ENCODE peak calls at places on chromosomes 16 and 17, in nine cellular contexts. One of them, this sample, is unnamed.

GRCh38 chr16:81036751-81037350 is 1.2 kb downstream of the ATMIN start:
- ATAC-seq in right cardiac atrium: no peak
- ATAC-seq in T-cell: no peak
- ATAC-seq in left lobe of liver: no peak
- ATAC-seq in RWPE2: peak
- ATAC-seq in upper lobe of left lung: no peak
- ATAC-seq in SK-N-SH treated with all-trans-retinoic acid at 6 μM for 48 hours: no peak
- ATAC-seq in activated T-cell treated with anti-CD3 and anti-CD28 coated beads, Interleukin-2, amount 50 U/mL, for 4 hours: no peak
- ATAC-seq in upper lobe of right lung: no peak
- ATAC-seq in this sample: no peak

GRCh38 chr17:36999475-36999874 is 50.7 kb downstream of the AATF start:
- ATAC-seq in upper lobe of left lung: peak
- ATAC-seq in RWPE2: no peak
- ATAC-seq in T-cell: no peak
- ATAC-seq in right cardiac atrium: no peak
- ATAC-seq in left lobe of liver: no peak
- ATAC-seq in activated T-cell treated with anti-CD3 and anti-CD28 coated beads, Interleukin-2, amount 50 U/mL, for 4 hours: no peak
- ATAC-seq in upper lobe of right lung: peak
- ATAC-seq in SK-N-SH treated with all-trans-retinoic acid at 6 μM for 48 hours: no peak
- ATAC-seq in this sample: no peak

GRCh38 chr17:34769049-34769448 is 189.7 kb downstream of the TMEM132E start:
- ATAC-seq in activated T-cell treated with anti-CD3 and anti-CD28 coated beads, Interleukin-2, amount 50 U/mL, for 4 hours: no peak
- ATAC-seq in upper lobe of left lung: no peak
- ATAC-seq in RWPE2: no peak
- ATAC-seq in upper lobe of right lung: no peak
- ATAC-seq in T-cell: no peak
- ATAC-seq in SK-N-SH treated with all-trans-retinoic acid at 6 μM for 48 hours: no peak
- ATAC-seq in right cardiac atrium: no peak
- ATAC-seq in left lobe of liver: no peak
- ATAC-seq in this sample: no peak

GRCh38 chr16:75676909-75677308 is at the start of gene CPHXL2:
- ATAC-seq in left lobe of liver: no peak
- ATAC-seq in SK-N-SH treated with all-trans-retinoic acid at 6 μM for 48 hours: no peak
- ATAC-seq in upper lobe of left lung: no peak
- ATAC-seq in upper lobe of right lung: no peak
- ATAC-seq in right cardiac atrium: no peak
- ATAC-seq in activated T-cell treated with anti-CD3 and anti-CD28 coated beads, Interleukin-2, amount 50 U/mL, for 4 hours: no peak
- ATAC-seq in T-cell: no peak
- ATAC-seq in RWPE2: no peak
- ATAC-seq in this sample: no peak

GRCh38 chr16:55495616-55496289 is 13.1 kb upstream of the LPCAT2 start:
- ATAC-seq in right cardiac atrium: no peak
- ATAC-seq in upper lobe of left lung: peak
- ATAC-seq in RWPE2: no peak
- ATAC-seq in upper lobe of right lung: peak
- ATAC-seq in SK-N-SH treated with all-trans-retinoic acid at 6 μM for 48 hours: peak
- ATAC-seq in left lobe of liver: no peak
- ATAC-seq in T-cell: no peak
- ATAC-seq in activated T-cell treated with anti-CD3 and anti-CD28 coated beads, Interleukin-2, amount 50 U/mL, for 4 hours: no peak
- ATAC-seq in this sample: no peak

GRCh38 chr16:85719605-85720318 is 31.0 kb upstream of the GINS2 start:
- ATAC-seq in RWPE2: no peak
- ATAC-seq in upper lobe of left lung: no peak
- ATAC-seq in upper lobe of right lung: no peak
- ATAC-seq in SK-N-SH treated with all-trans-retinoic acid at 6 μM for 48 hours: no peak
- ATAC-seq in left lobe of liver: no peak
- ATAC-seq in T-cell: no peak
- ATAC-seq in right cardiac atrium: no peak
- ATAC-seq in activated T-cell treated with anti-CD3 and anti-CD28 coated beads, Interleukin-2, amount 50 U/mL, for 4 hours: no peak
- ATAC-seq in this sample: no peak

GRCh38 chr16:62077998-62078397 is 41.8 kb upstream of the CDH8 start:
- ATAC-seq in left lobe of liver: peak
- ATAC-seq in upper lobe of left lung: no peak
- ATAC-seq in right cardiac atrium: no peak
- ATAC-seq in upper lobe of right lung: peak
- ATAC-seq in activated T-cell treated with anti-CD3 and anti-CD28 coated beads, Interleukin-2, amount 50 U/mL, for 4 hours: no peak
- ATAC-seq in T-cell: no peak
- ATAC-seq in SK-N-SH treated with all-trans-retinoic acid at 6 μM for 48 hours: no peak
- ATAC-seq in RWPE2: no peak
- ATAC-seq in this sample: no peak

GRCh38 chr16:17491140-17491662 is 20.4 kb upstream of the XYLT1 start:
- ATAC-seq in activated T-cell treated with anti-CD3 and anti-CD28 coated beads, Interleukin-2, amount 50 U/mL, for 4 hours: no peak
- ATAC-seq in right cardiac atrium: no peak
- ATAC-seq in T-cell: no peak
- ATAC-seq in upper lobe of right lung: no peak
- ATAC-seq in upper lobe of left lung: no peak
- ATAC-seq in SK-N-SH treated with all-trans-retinoic acid at 6 μM for 48 hours: peak
- ATAC-seq in RWPE2: peak
- ATAC-seq in left lobe of liver: no peak
- ATAC-seq in this sample: no peak

GRCh38 chr16:63185235-63185780 is 1149.1 kb upstream of the CDH8 start:
- ATAC-seq in right cardiac atrium: no peak
- ATAC-seq in left lobe of liver: no peak
- ATAC-seq in SK-N-SH treated with all-trans-retinoic acid at 6 μM for 48 hours: no peak
- ATAC-seq in activated T-cell treated with anti-CD3 and anti-CD28 coated beads, Interleukin-2, amount 50 U/mL, for 4 hours: no peak
- ATAC-seq in RWPE2: no peak
- ATAC-seq in T-cell: no peak
- ATAC-seq in upper lobe of right lung: no peak
- ATAC-seq in upper lobe of left lung: no peak
- ATAC-seq in this sample: no peak

GRCh38 chr16:1793578-1794220 is at the start of gene IGFALS:
- ATAC-seq in RWPE2: peak
- ATAC-seq in T-cell: no peak
- ATAC-seq in upper lobe of left lung: peak
- ATAC-seq in upper lobe of right lung: peak
- ATAC-seq in SK-N-SH treated with all-trans-retinoic acid at 6 μM for 48 hours: no peak
- ATAC-seq in left lobe of liver: peak
- ATAC-seq in activated T-cell treated with anti-CD3 and anti-CD28 coated beads, Interleukin-2, amount 50 U/mL, for 4 hours: no peak
- ATAC-seq in right cardiac atrium: peak
- ATAC-seq in this sample: no peak

GRCh38 chr16:14309001-14309886 is 238.1 kb downstream of the MRTFB start:
- ATAC-seq in activated T-cell treated with anti-CD3 and anti-CD28 coated beads, Interleukin-2, amount 50 U/mL, for 4 hours: peak
- ATAC-seq in T-cell: peak
- ATAC-seq in upper lobe of left lung: no peak
- ATAC-seq in right cardiac atrium: no peak
- ATAC-seq in RWPE2: peak
- ATAC-seq in left lobe of liver: no peak
- ATAC-seq in SK-N-SH treated with all-trans-retinoic acid at 6 μM for 48 hours: no peak
- ATAC-seq in upper lobe of right lung: no peak
- ATAC-seq in this sample: no peak

GRCh38 chr17:27571563-27572129 is 59.3 kb upstream of the LGALS9 start:
- ATAC-seq in activated T-cell treated with anti-CD3 and anti-CD28 coated beads, Interleukin-2, amount 50 U/mL, for 4 hours: no peak
- ATAC-seq in SK-N-SH treated with all-trans-retinoic acid at 6 μM for 48 hours: no peak
- ATAC-seq in right cardiac atrium: no peak
- ATAC-seq in left lobe of liver: no peak
- ATAC-seq in RWPE2: no peak
- ATAC-seq in T-cell: no peak
- ATAC-seq in upper lobe of left lung: no peak
- ATAC-seq in upper lobe of right lung: no peak
- ATAC-seq in this sample: no peak

GRCh38 chr17:42555122-42555622 is 2.4 kb downstream of the HSD17B1 start:
- ATAC-seq in upper lobe of left lung: no peak
- ATAC-seq in activated T-cell treated with anti-CD3 and anti-CD28 coated beads, Interleukin-2, amount 50 U/mL, for 4 hours: no peak
- ATAC-seq in T-cell: no peak
- ATAC-seq in left lobe of liver: no peak
- ATAC-seq in right cardiac atrium: no peak
- ATAC-seq in RWPE2: no peak
- ATAC-seq in SK-N-SH treated with all-trans-retinoic acid at 6 μM for 48 hours: peak
- ATAC-seq in upper lobe of right lung: no peak
- ATAC-seq in this sample: no peak

GRCh38 chr17:63919311-63919723 is 678 bp upstream of the GH1 start:
- ATAC-seq in upper lobe of right lung: peak
- ATAC-seq in T-cell: peak
- ATAC-seq in left lobe of liver: peak
- ATAC-seq in right cardiac atrium: peak
- ATAC-seq in activated T-cell treated with anti-CD3 and anti-CD28 coated beads, Interleukin-2, amount 50 U/mL, for 4 hours: peak
- ATAC-seq in upper lobe of left lung: peak
- ATAC-seq in SK-N-SH treated with all-trans-retinoic acid at 6 μM for 48 hours: peak
- ATAC-seq in RWPE2: peak
- ATAC-seq in this sample: peak

GRCh38 chr16:68873635-68874471 is 30.5 kb downstream of the TANGO6 start:
- ATAC-seq in upper lobe of left lung: no peak
- ATAC-seq in T-cell: no peak
- ATAC-seq in left lobe of liver: peak
- ATAC-seq in SK-N-SH treated with all-trans-retinoic acid at 6 μM for 48 hours: no peak
- ATAC-seq in activated T-cell treated with anti-CD3 and anti-CD28 coated beads, Interleukin-2, amount 50 U/mL, for 4 hours: no peak
- ATAC-seq in RWPE2: no peak
- ATAC-seq in right cardiac atrium: no peak
- ATAC-seq in upper lobe of right lung: no peak
- ATAC-seq in this sample: no peak

This sample was measured in gastroesophageal sphincter.